ENCODE peak calls at places on chromosome 10, in four cellular contexts. X is coronary artery; O is IMR-90; Q is CD8-positive, alpha-beta T cell. C is an unnamed sample.

GRCh38 chr10:78017856-78018255 is 11.5 kb downstream of the POLR3A start:
- DNase-seq in Q (no peak), X (no peak), O (no peak), C (no peak)

GRCh38 chr10:12177642-12178041 is 18.0 kb downstream of the NUDT5 start:
- DNase-seq in Q (no peak), X (no peak), O (peak), C (no peak)

GRCh38 chr10:108545921-108546320 is 1377.4 kb downstream of the XPNPEP1 start:
- DNase-seq in X (no peak), Q (no peak), O (no peak), C (no peak)

GRCh38 chr10:86190291-86190690 is 176.3 kb downstream of the GRID1 start:
- DNase-seq in X (no peak), Q (no peak), O (no peak), C (no peak)

GRCh38 chr10:133324198-133324792 is 12.4 kb downstream of the CALY start:
- DNase-seq in X (no peak), Q (peak), O (peak), C (no peak)

GRCh38 chr10:30151581-30152389 is 92.4 kb upstream of the JCAD start:
- DNase-seq in O (peak), Q (no peak), X (peak), C (peak)

GRCh38 chr10:132810141-132810806 is 24.3 kb upstream of the NKX6-2 start:
- DNase-seq in X (no peak), Q (no peak), O (no peak), C (no peak)

GRCh38 chr10:77643795-77644468 is 6.3 kb upstream of the KCNMA1 start:
- DNase-seq in X (no peak), Q (peak), O (peak), C (no peak)

GRCh38 chr10:117375360-117376147 is at the start of gene PDZD8:
- DNase-seq in X (peak), O (peak), Q (peak), C (no peak)

GRCh38 chr10:112954974-112955735 is 5.1 kb downstream of the TCF7L2 start:
- DNase-seq in O (no peak), Q (no peak), X (no peak), C (no peak)

GRCh38 chr10:24415455-24416169 is 206.7 kb downstream of the KIAA1217 start:
- DNase-seq in O (peak), X (peak), Q (no peak), C (no peak)

DNA sequence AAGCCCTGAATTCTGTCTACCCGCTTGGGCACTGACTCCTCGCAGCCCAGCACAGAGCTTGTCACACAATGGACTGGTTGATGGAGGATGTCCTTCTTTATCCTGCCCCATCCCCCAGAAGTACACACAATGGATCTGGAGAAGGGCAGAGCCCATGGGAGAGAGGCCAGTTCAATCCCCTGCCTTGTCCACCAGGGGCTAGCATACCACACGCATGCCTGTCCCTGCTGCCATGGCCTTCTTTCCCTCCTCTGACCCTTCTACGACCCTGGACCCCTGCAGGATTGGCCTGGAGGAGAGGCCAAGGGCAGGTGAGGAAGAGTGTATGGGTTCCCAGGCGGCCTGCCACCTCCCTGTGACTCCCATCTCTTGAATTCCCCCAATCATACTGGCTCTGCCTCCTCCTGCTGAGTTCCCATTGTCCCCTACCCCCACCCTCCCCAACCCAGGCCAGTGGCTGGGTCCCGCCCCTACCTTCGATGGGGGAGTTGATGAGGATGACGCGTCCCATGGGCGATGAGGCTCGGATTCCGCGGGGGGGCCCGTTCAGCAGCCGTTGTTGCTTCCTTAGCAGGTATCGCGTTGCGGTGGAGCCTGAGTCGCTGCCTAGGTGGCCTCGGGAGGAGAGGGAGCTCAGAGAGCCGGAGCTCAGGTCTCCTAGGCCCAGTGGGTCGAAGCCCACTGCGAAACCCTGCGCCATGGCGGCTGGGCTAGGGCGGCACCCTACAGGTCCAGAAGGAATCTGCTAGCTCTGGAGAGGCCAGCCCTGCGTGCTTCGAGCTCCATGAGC is 1.2 kb downstream of the PDZD7 start:
- DNase-seq in Q (no peak), O (no peak), X (no peak), C (no peak)
- H3K27ac ChIP-seq in Q (no peak), O (no peak), X (no peak), C (no peak)

GRCh38 chr10:79904671-79905321 is 44.1 kb downstream of the SFTPD start:
- DNase-seq in Q (peak), O (peak), X (peak), C (no peak)
- H3K27ac ChIP-seq in Q (no peak), O (peak), X (peak), C (no peak)

GRCh38 chr10:3097160-3097559 is 29.8 kb downstream of the PFKP start:
- DNase-seq in X (no peak), O (no peak), Q (no peak), C (no peak)
- H3K27ac ChIP-seq in X (no peak), O (peak), Q (no peak), C (peak)

GRCh38 chr10:71281646-71282322 is 37.3 kb upstream of the SLC29A3 start:
- DNase-seq in Q (no peak), O (no peak), X (no peak), C (no peak)
- H3K27ac ChIP-seq in Q (no peak), O (no peak), X (no peak), C (no peak)

C was measured in epithelial cell of prostate.